ENCODE peak calls at places on chromosomes 6 and 20, in seven cellular contexts. R is effector memory CD4-positive, alpha-beta T cell; I is H9; W is DMS153; Y is A549; P is activated CD8-positive, alpha-beta memory T cell treated with anti-CD3 and anti-CD28 coated beads, Interleukin-2, amount 10 ng/mL, durations not matched to agents 7 days and 5 days; B is left cardiac atrium. L is an unnamed sample.

GRCh38 chr20:62737271-62737761 is 28.7 kb downstream of the NTSR1 start:
- DNase-seq in R (no peak), I (no peak), W (no peak), Y (no peak), P (no peak), B (peak; percentile 13), L (no peak)

GRCh38 chr6:158560787-158561246 is 926 bp downstream of the TMEM181 start:
- DNase-seq in R (no peak), I (no peak), W (no peak), Y (no peak), P (no peak), B (peak; percentile 38), L (no peak)

GRCh38 chr6:125432968-125433367 is 131.2 kb upstream of the HDDC2 start:
- DNase-seq in R (no peak), I (no peak), W (no peak), Y (no peak), P (no peak), B (no peak), L (no peak)

GRCh38 chr6:118581489-118581959 is 33.4 kb downstream of the PLN start:
- DNase-seq in R (no peak), I (no peak), W (no peak), Y (no peak), P (no peak), B (no peak), L (no peak)

GRCh38 chr20:18837710-18838109 is 24.1 kb downstream of the SCP2D1 start:
- DNase-seq in R (no peak), I (no peak), W (no peak), Y (no peak), P (no peak), B (no peak), L (no peak)

GRCh38 chr6:88499436-88499835 is 333.3 kb upstream of the CNR1 start:
- DNase-seq in R (no peak), I (no peak), W (no peak), Y (no peak), P (no peak), B (no peak), L (no peak)

GRCh38 chr6:91437295-91437694 is 850.4 kb upstream of the MAP3K7 start:
- DNase-seq in R (no peak), I (no peak), W (no peak), Y (no peak), P (no peak), B (no peak), L (no peak)

GRCh38 chr6:116409756-116410155 is 39.0 kb downstream of the DSE start:
- DNase-seq in R (no peak), I (no peak), W (no peak), Y (no peak), P (no peak), B (no peak), L (no peak)

GRCh38 chr6:42971746-42972327 is 7.1 kb downstream of the PEX6 start:
- DNase-seq in R (no peak), I (no peak), W (no peak), Y (no peak), P (no peak), B (no peak), L (no peak)

GRCh38 chr20:52992632-52993031 is 20.5 kb downstream of the TSHZ2 start:
- DNase-seq in R (no peak), I (no peak), W (no peak), Y (no peak), P (no peak), B (no peak), L (no peak)

GRCh38 chr6:32622545-32623401 is 14.4 kb upstream of the HLA-DQA1 start:
- DNase-seq in R (no peak), I (peak; percentile 81), W (peak; percentile 34), Y (no peak), P (peak; percentile 60), B (no peak), L (no peak)

GRCh38 chr6:161228911-161229591 is 44.8 kb downstream of the AGPAT4 start:
- DNase-seq in R (no peak), I (no peak), W (no peak), Y (no peak), P (no peak), B (no peak), L (no peak)

GRCh38 chr6:125340946-125341345 is 39.2 kb upstream of the HDDC2 start:
- DNase-seq in R (no peak), I (no peak), W (no peak), Y (no peak), P (no peak), B (no peak), L (no peak)

GRCh38 chr6:169212436-169212835 is 41.2 kb downstream of the THBS2 start:
- DNase-seq in R (no peak), I (no peak), W (no peak), Y (no peak), P (no peak), B (no peak), L (no peak)

GRCh38 chr6:106520711-106521367 is 108.5 kb downstream of the RTN4IP1 start:
- DNase-seq in R (peak; percentile 73), I (no peak), W (no peak), Y (no peak), P (peak; percentile 95), B (no peak), L (no peak)

L was measured in NCI-H345.